ENCODE peak calls at places on chromosomes 4 and X, in five cellular contexts. I, C, N, Y and L are unnamed samples.

GRCh38 chr4:59841698-59842097 is 1358.4 kb upstream of the ADGRL3 start:
- DNase-seq in I (no peak), N (no peak), C (no peak), Y (no peak), L (no peak)

GRCh38 chr4:848307-848691 is 22.4 kb upstream of the CPLX1 start:
- DNase-seq in Y (no peak), I (no peak), C (no peak), N (no peak), L (no peak)

GRCh38 chrX:20254712-20255299 is 11.9 kb downstream of the RPS6KA3 start:
- DNase-seq in N (peak), Y (no peak), I (no peak), C (no peak), L (no peak)

GRCh38 chr4:38223306-38223705 is 263.1 kb downstream of the PTTG2 start:
- DNase-seq in Y (no peak), I (no peak), C (no peak), N (no peak), L (no peak)

GRCh38 chrX:155071694-155072215 is 447 bp downstream of the BRCC3 start:
- DNase-seq in I (peak), C (peak), N (no peak), Y (no peak), L (peak)

GRCh38 chrX:10395179-10395578 is 225.2 kb downstream of the MID1 start:
- DNase-seq in C (no peak), I (no peak), Y (no peak), N (no peak), L (no peak)

GRCh38 chr4:164799410-164799809 is 45.5 kb downstream of the SMIM31 start:
- DNase-seq in N (no peak), I (no peak), Y (no peak), C (no peak), L (no peak)

GRCh38 chrX:153900806-153901752 is 3.4 kb upstream of the AVPR2 start:
- DNase-seq in N (peak), Y (peak), I (peak), C (peak), L (peak)

GRCh38 chrX:150200820-150201287 is 162.3 kb upstream of the MAMLD1 start:
- DNase-seq in C (no peak), N (peak), I (no peak), Y (peak), L (peak)

GRCh38 chrX:19375546-19375945 is 31.8 kb downstream of the PDHA1 start:
- DNase-seq in I (no peak), Y (no peak), N (no peak), C (no peak), L (no peak)

GRCh38 chr4:121156822-121157769 is 7.0 kb downstream of the TNIP3 start:
- DNase-seq in N (peak), I (no peak), Y (no peak), C (no peak), L (no peak)

GRCh38 chrX:20066968-20067708 is 49.6 kb downstream of the MAP7D2 start:
- DNase-seq in I (peak), C (peak), N (peak), Y (no peak), L (peak)

GRCh38 chr4:151641167-151641566 is 119.6 kb downstream of the GATB start:
- DNase-seq in I (no peak), N (peak), Y (peak), C (no peak), L (no peak)